ENCODE peak calls at places on chromosomes 7 and 10, in four cellular contexts. U is posterior vena cava, R is hypothalamus, A is left lobe of liver. N is an unnamed sample.

GRCh38 chr7:44854644-44855364 is 6.9 kb upstream of the H2AZ2 start:
- DNase-seq in U (no peak), R (no peak), A (no peak), N (no peak)

GRCh38 chr7:88072715-88073055 is 138.6 kb downstream of the ADAM22 start:
- DNase-seq in A (no peak), U (no peak), R (no peak), N (no peak)

GRCh38 chr7:100837099-100837836 is 9.9 kb upstream of the EPHB4 start:
- DNase-seq in A (peak), U (peak), R (peak), N (peak)

GRCh38 chr10:49594594-49594993 is 15.5 kb upstream of the SLC18A3 start:
- DNase-seq in R (peak), U (no peak), A (no peak), N (peak)

GRCh38 chr10:11290156-11290890 is 272.7 kb downstream of the CELF2 start:
- DNase-seq in R (no peak), A (no peak), U (peak), N (no peak)

GRCh38 chr10:44742169-44742732 is 168.9 kb upstream of the TMEM72 start:
- DNase-seq in R (no peak), A (no peak), U (no peak), N (no peak)

GRCh38 chr10:109668137-109668536 is 255.2 kb downstream of the XPNPEP1 start:
- DNase-seq in A (no peak), R (no peak), U (no peak), N (no peak)

GRCh38 chr7:74083928-74084721 is 521 bp downstream of the LIMK1 start:
- DNase-seq in A (no peak), U (peak), R (no peak), N (peak)

GRCh38 chr7:55140981-55141278 is 122.1 kb downstream of the EGFR start:
- DNase-seq in A (no peak), U (no peak), R (no peak), N (no peak)

GRCh38 chr10:68154211-68154497 is 44.9 kb downstream of the MYPN start:
- DNase-seq in R (no peak), A (no peak), U (no peak), N (no peak)

GRCh38 chr7:130999926-131000325 is 265.9 kb upstream of the KLF14 start:
- DNase-seq in U (no peak), A (no peak), R (no peak), N (no peak)

GRCh38 chr7:80960228-80960627 is 41.4 kb upstream of the SEMA3C start:
- DNase-seq in R (no peak), U (no peak), A (no peak), N (no peak)

GRCh38 chr10:100983868-100984669 is 3.2 kb downstream of the MRPL43 start:
- DNase-seq in A (no peak), R (no peak), U (peak), N (no peak)

GRCh38 chr10:132308588-132309451 is 1.1 kb upstream of the STK32C start:
- DNase-seq in A (no peak), R (no peak), U (peak), N (no peak)

GRCh38 chr7:137007001-137007725 is 138.7 kb downstream of the CHRM2 start:
- DNase-seq in R (no peak), A (no peak), U (no peak), N (peak)

GRCh38 chr10:74104996-74105395 is 45.6 kb downstream of the AP3M1 start:
- DNase-seq in R (no peak), A (no peak), U (no peak), N (no peak)

GRCh38 chr10:78648256-78648860 is 420.4 kb upstream of the ZMIZ1 start:
- DNase-seq in A (no peak), R (no peak), U (no peak), N (no peak)

GRCh38 chr7:141071855-141072547 is 1.9 kb upstream of the TMEM178B start:
- DNase-seq in A (no peak), R (peak), U (no peak), N (no peak)

GRCh38 chr7:5854738-5855137 is 25.9 kb upstream of the OCM start:
- DNase-seq in R (no peak), U (no peak), A (no peak), N (no peak)

GRCh38 chr10:97635577-97635976 is 2.3 kb upstream of the MORN4 start:
- DNase-seq in U (no peak), R (no peak), A (no peak), N (no peak)

GRCh38 chr7:29974286-29974685 is 15.3 kb downstream of the SCRN1 start:
- DNase-seq in A (no peak), U (no peak), R (no peak), N (no peak)

GRCh38 chr10:109374215-109374614 is 549.1 kb downstream of the XPNPEP1 start:
- DNase-seq in R (no peak), A (no peak), U (no peak), N (no peak)

GRCh38 chr10:70458329-70459060 is 17.0 kb upstream of the NODAL start:
- DNase-seq in U (peak), R (peak), A (no peak), N (peak)

GRCh38 chr10:62626817-62627216 is 177.7 kb upstream of the ADO start:
- DNase-seq in U (no peak), R (no peak), A (no peak), N (no peak)

GRCh38 chr10:103699611-103700435 is 155.6 kb downstream of the SH3PXD2A start:
- DNase-seq in R (peak), U (no peak), A (no peak), N (no peak)

GRCh38 chr7:155815332-155816191 is 3.3 kb upstream of the SHH start:
- DNase-seq in R (no peak), A (peak), U (no peak), N (peak)

N was measured in endothelial cell of umbilical vein.